ENCODE peak calls at places on chromosome 2, in eight cellular contexts. O, M, R, Q, D, Y, N and F are unnamed samples.
A peak's percentile ranks its signal among the peaks of the same experiment; 100 is the strongest.

GRCh38 chr2:120384486-120385354 is 38.8 kb downstream of the INHBB start:
- DNase-seq in O (no peak), M (no peak), R (no peak), Q (no peak), D (no peak), Y (no peak), N (no peak), F (no peak)

GRCh38 chr2:105478670-105479069 is 79.8 kb upstream of the FHL2 start:
- DNase-seq in O (no peak), M (no peak), R (no peak), Q (no peak), D (no peak), Y (no peak), N (no peak), F (no peak)

GRCh38 chr2:218074031-218074430 is 5.0 kb downstream of the RUFY4 start:
- DNase-seq in O (peak; percentile 17), M (no peak), R (no peak), Q (no peak), D (peak; percentile 25), Y (no peak), N (peak; percentile 25), F (no peak)

GRCh38 chr2:51103205-51103604 is 71.3 kb upstream of the NRXN1 start:
- DNase-seq in O (no peak), M (no peak), R (no peak), Q (no peak), D (peak; percentile 75), Y (no peak), N (peak; percentile 40), F (no peak)

GRCh38 chr2:241965931-241966412 is 96.4 kb downstream of the RTP5 start:
- DNase-seq in O (peak; percentile 94), M (no peak), R (peak; percentile 70), Q (no peak), D (peak; percentile 62), Y (peak; percentile 98), N (peak; percentile 99), F (peak; percentile 59)

GRCh38 chr2:200298015-200298414 is 8.5 kb upstream of the SPATS2L start:
- DNase-seq in O (no peak), M (no peak), R (no peak), Q (no peak), D (no peak), Y (no peak), N (no peak), F (no peak)

GRCh38 chr2:165016772-165017411 is 61.6 kb upstream of the SLC38A11 start:
- DNase-seq in O (peak; percentile 44), M (no peak), R (no peak), Q (peak; percentile 19), D (peak; percentile 64), Y (peak; percentile 34), N (peak; percentile 68), F (no peak)

GRCh38 chr2:3669656-3670055 is 11.7 kb downstream of the ALLC start:
- DNase-seq in O (no peak), M (no peak), R (no peak), Q (no peak), D (no peak), Y (no peak), N (no peak), F (no peak)

GRCh38 chr2:2328847-2329246 is 2.2 kb downstream of the MYT1L start:
- DNase-seq in O (no peak), M (no peak), R (no peak), Q (peak; percentile 21), D (peak; percentile 1), Y (no peak), N (no peak), F (no peak)

GRCh38 chr2:38602136-38602731 is 494 bp downstream of the HNRNPLL start:
- DNase-seq in O (no peak), M (no peak), R (peak; percentile 76), Q (no peak), D (peak; percentile 19), Y (no peak), N (peak; percentile 13), F (no peak)

GRCh38 chr2:128214866-128215460 is 103.7 kb downstream of the HS6ST1 start:
- DNase-seq in O (no peak), M (no peak), R (no peak), Q (no peak), D (no peak), Y (no peak), N (no peak), F (no peak)

GRCh38 chr2:16088035-16088696 is 147.8 kb downstream of the MYCN start:
- DNase-seq in O (no peak), M (no peak), R (no peak), Q (no peak), D (no peak), Y (no peak), N (no peak), F (no peak)

GRCh38 chr2:8526403-8526696 is 155.5 kb upstream of the ID2 start:
- DNase-seq in O (no peak), M (no peak), R (no peak), Q (no peak), D (no peak), Y (no peak), N (no peak), F (no peak)